ENCODE peak calls at places on chromosomes 6 and 20, in four cellular contexts. Z is HFF-Myc, T is NCI-H526 treated with DMSO at 0.1 percent for 48 hours, V is left ventricle myocardium inferior. F is an unnamed sample.

GRCh38 chr6:95094751-95095150 is 482.6 kb upstream of the MANEA start:
- DNase-seq in Z (no peak), T (no peak), V (no peak), F (no peak)

GRCh38 chr6:40852667-40853383 is 186.2 kb downstream of the UNC5CL start:
- DNase-seq in Z (no peak), T (no peak), V (no peak), F (no peak)

GRCh38 chr6:21931641-21932335 is 338.2 kb downstream of the SOX4 start:
- DNase-seq in Z (no peak), T (no peak), V (no peak), F (no peak)

GRCh38 chr20:32125511-32125910 is 16.0 kb downstream of the TM9SF4 start:
- DNase-seq in Z (no peak), T (no peak), V (no peak), F (no peak)

GRCh38 chr20:23627501-23627900 is 10.3 kb downstream of the CST3 start:
- DNase-seq in Z (no peak), T (peak), V (no peak), F (no peak)

GRCh38 chr6:33172307-33173227 is 19.7 kb downstream of the COL11A2 start:
- DNase-seq in Z (no peak), T (no peak), V (no peak), F (no peak)

GRCh38 chr6:119334535-119335264 is 14.9 kb downstream of the MAN1A1 start:
- DNase-seq in Z (no peak), T (no peak), V (no peak), F (no peak)

GRCh38 chr6:165913676-165914570 is 250.9 kb upstream of the PDE10A start:
- DNase-seq in Z (no peak), T (no peak), V (no peak), F (no peak)

GRCh38 chr20:21259346-21259745 is 43.8 kb upstream of the XRN2 start:
- DNase-seq in Z (no peak), T (no peak), V (no peak), F (no peak)

GRCh38 chr20:41408986-41409385 is 42.4 kb upstream of the EMILIN3 start:
- DNase-seq in Z (no peak), T (no peak), V (no peak), F (no peak)

GRCh38 chr6:19399406-19399805 is 437.8 kb upstream of the ID4 start:
- DNase-seq in Z (no peak), T (no peak), V (no peak), F (no peak)

GRCh38 chr6:36906539-36906938 is 20.8 kb downstream of the C6orf89 start:
- DNase-seq in Z (no peak), T (no peak), V (peak), F (no peak)

GRCh38 chr6:36989264-36989663 is 3.3 kb upstream of the MTCH1 start:
- DNase-seq in Z (no peak), T (no peak), V (no peak), F (no peak)

GRCh38 chr6:74638467-74638866 is 567.4 kb downstream of the COL12A1 start:
- DNase-seq in Z (peak), T (no peak), V (no peak), F (no peak)

GRCh38 chr6:121961726-121962125 is 437.7 kb upstream of the HSF2 start:
- DNase-seq in Z (no peak), T (no peak), V (no peak), F (no peak)